ENCODE peak calls at places on chromosome 18, in eight cellular contexts. W is BE2C; Q is midbrain; L is effector memory CD8-positive, alpha-beta T cell; A is ovary; T is suprapubic skin; S is nucleus accumbens; U is NCI-H774. K is an unnamed sample.

GRCh38 chr18:37330173-37330572 is 235.4 kb downstream of the CELF4 start:
- DNase-seq in T (no peak), L (no peak), W (peak), U (no peak), Q (no peak), S (no peak), A (no peak), K (no peak)

GRCh38 chr18:3449702-3450357 is at the start of gene TGIF1:
- DNase-seq in L (peak), A (peak), S (no peak), T (no peak), W (no peak), U (no peak), Q (peak), K (peak)

GRCh38 chr18:48924621-48925601 is 25.9 kb downstream of the SMAD7 start:
- DNase-seq in A (peak), T (no peak), L (no peak), U (no peak), W (no peak), S (no peak), Q (no peak), K (no peak)

GRCh38 chr18:12989397-12990127 is 1.6 kb upstream of the CEP192 start:
- DNase-seq in Q (no peak), S (no peak), A (no peak), U (no peak), T (no peak), L (no peak), W (no peak), K (no peak)

GRCh38 chr18:48962252-48962856 is 11.6 kb upstream of the SMAD7 start:
- DNase-seq in S (no peak), U (no peak), L (no peak), T (no peak), W (no peak), Q (no peak), A (no peak), K (no peak)

GRCh38 chr18:66571845-66572244 is 32.0 kb downstream of the CDH19 start:
- DNase-seq in Q (peak), L (no peak), U (no peak), T (no peak), A (no peak), S (no peak), W (no peak), K (no peak)

GRCh38 chr18:78430171-78430857 is 549.3 kb upstream of the SALL3 start:
- DNase-seq in S (no peak), Q (no peak), W (no peak), A (no peak), T (no peak), L (no peak), U (no peak), K (no peak)

GRCh38 chr18:24027156-24027555 is 12.6 kb downstream of the TTC39C start:
- DNase-seq in U (no peak), W (no peak), A (peak), T (peak), S (no peak), L (no peak), Q (no peak), K (peak)

GRCh38 chr18:68519341-68519740 is 195.6 kb downstream of the TMX3 start:
- DNase-seq in A (no peak), S (no peak), T (no peak), W (no peak), Q (no peak), U (no peak), L (no peak), K (no peak)

GRCh38 chr18:57439617-57439975 is 4.4 kb downstream of the ONECUT2 start:
- DNase-seq in Q (no peak), S (no peak), W (no peak), A (no peak), U (no peak), L (no peak), T (no peak), K (no peak)

GRCh38 chr18:55115606-55116005 is 156.3 kb upstream of the CCDC68 start:
- DNase-seq in Q (no peak), U (no peak), S (no peak), A (no peak), L (no peak), W (no peak), T (no peak), K (no peak)

GRCh38 chr18:23191952-23192662 is 56.8 kb downstream of the CABLES1 start:
- DNase-seq in S (peak), L (no peak), A (peak), T (no peak), W (peak), Q (no peak), U (no peak), K (peak)